ENCODE peak calls at places on chromosomes 6 and 20, in seven cellular contexts. L is tibial artery; B is activated T-helper 1 cell treated with anti-CD3 and anti-CD28 coated beads, Interleukin-2, amount 50 U/mL, for 16 hours; Y is CD8-positive, alpha-beta memory T cell; N is posterior vena cava; W is GM18507; D is GM04504. X is an unnamed sample.

GRCh38 chr6:112214749-112215269 is 39.6 kb downstream of the LAMA4 start:
- DNase-seq in N (no peak), B (no peak), Y (no peak), D (no peak), L (no peak), W (no peak), X (no peak)

GRCh38 chr20:32681175-32682084 is 7.7 kb upstream of the C20orf203 start:
- DNase-seq in N (no peak), L (no peak), W (no peak), B (no peak), D (no peak), Y (no peak), X (no peak)

GRCh38 chr6:45002390-45002789 is 325.7 kb upstream of the RUNX2 start:
- DNase-seq in L (no peak), Y (no peak), N (no peak), D (no peak), W (no peak), B (no peak), X (no peak)

GRCh38 chr6:24332306-24332705 is 25.6 kb downstream of the DCDC2 start:
- DNase-seq in N (no peak), L (no peak), D (no peak), Y (no peak), W (no peak), B (no peak), X (no peak)

GRCh38 chr6:2432258-2432657 is 186.9 kb upstream of the GMDS start:
- DNase-seq in N (no peak), W (no peak), Y (no peak), B (no peak), D (peak), L (no peak), X (no peak)

GRCh38 chr20:50373674-50374286 is 136.4 kb upstream of the PTPN1 start:
- DNase-seq in W (no peak), D (no peak), L (no peak), Y (no peak), B (no peak), N (no peak), X (no peak)

GRCh38 chr6:72811971-72812421 is 190.1 kb downstream of the KCNQ5 start:
- DNase-seq in B (no peak), W (no peak), Y (no peak), L (no peak), D (no peak), N (no peak), X (no peak)

GRCh38 chr6:117506180-117506835 is 23.8 kb downstream of the DCBLD1 start:
- DNase-seq in W (no peak), D (no peak), L (no peak), Y (no peak), N (no peak), B (no peak), X (no peak)

GRCh38 chr20:31869942-31870702 is at the start of the genes DUSP15 and TTLL9:
- DNase-seq in L (peak), Y (no peak), N (no peak), D (no peak), B (no peak), W (no peak), X (no peak)

GRCh38 chr6:55705381-55705780 is 126.4 kb upstream of the HMGCLL1 start:
- DNase-seq in D (no peak), N (no peak), Y (no peak), L (no peak), W (no peak), B (no peak), X (no peak)

GRCh38 chr6:144284474-144284752 is 722 bp upstream of the UTRN start:
- DNase-seq in B (no peak), Y (no peak), W (no peak), D (no peak), L (no peak), N (no peak), X (no peak)

X was measured in T-helper 9 cell.